ENCODE peak calls at places on chromosome 5, in ten cellular contexts. One of them, this sample, is unnamed.

GRCh38 chr5:37839441-37840035 is 303 bp downstream of the GDNF start:
- DNase-seq in stimulated activated CD8-positive, alpha-beta memory T cell treated with anti-CD3 and anti-CD28 coated beads, Interleukin-7, amount 100 ng/mL, for 4 hours: no peak
- DNase-seq in HS-5: no peak
- DNase-seq in HCEC 1CT: peak
- DNase-seq in GM10248: peak
- DNase-seq in NCI-H1436: no peak
- DNase-seq in stimulated activated CD4-positive, alpha-beta T cell treated with anti-CD3 and anti-CD28 coated beads, Interleukin-1b, Interleukin-23, amount 100 ng/mL, for 24 hours: no peak
- DNase-seq in OCI-LY7: no peak
- DNase-seq in DMS153: no peak
- DNase-seq in LHCN-M2: peak
- DNase-seq in this sample: peak

GRCh38 chr5:36728697-36729543 is 122.5 kb downstream of the SLC1A3 start:
- DNase-seq in stimulated activated CD8-positive, alpha-beta memory T cell treated with anti-CD3 and anti-CD28 coated beads, Interleukin-7, amount 100 ng/mL, for 4 hours: no peak
- DNase-seq in HS-5: peak
- DNase-seq in HCEC 1CT: peak
- DNase-seq in GM10248: peak
- DNase-seq in NCI-H1436: peak
- DNase-seq in stimulated activated CD4-positive, alpha-beta T cell treated with anti-CD3 and anti-CD28 coated beads, Interleukin-1b, Interleukin-23, amount 100 ng/mL, for 24 hours: no peak
- DNase-seq in OCI-LY7: peak
- DNase-seq in DMS153: peak
- DNase-seq in LHCN-M2: peak
- DNase-seq in this sample: peak

GRCh38 chr5:126865299-126865698 is 88.4 kb downstream of the LMNB1 start:
- DNase-seq in stimulated activated CD8-positive, alpha-beta memory T cell treated with anti-CD3 and anti-CD28 coated beads, Interleukin-7, amount 100 ng/mL, for 4 hours: no peak
- DNase-seq in HS-5: peak
- DNase-seq in HCEC 1CT: peak
- DNase-seq in GM10248: no peak
- DNase-seq in NCI-H1436: no peak
- DNase-seq in stimulated activated CD4-positive, alpha-beta T cell treated with anti-CD3 and anti-CD28 coated beads, Interleukin-1b, Interleukin-23, amount 100 ng/mL, for 24 hours: no peak
- DNase-seq in OCI-LY7: no peak
- DNase-seq in DMS153: no peak
- DNase-seq in LHCN-M2: peak
- DNase-seq in this sample: no peak

GRCh38 chr5:154782326-154782725 is 27.1 kb downstream of the LARP1 start:
- DNase-seq in stimulated activated CD8-positive, alpha-beta memory T cell treated with anti-CD3 and anti-CD28 coated beads, Interleukin-7, amount 100 ng/mL, for 4 hours: no peak
- DNase-seq in HS-5: no peak
- DNase-seq in HCEC 1CT: no peak
- DNase-seq in GM10248: no peak
- DNase-seq in NCI-H1436: no peak
- DNase-seq in stimulated activated CD4-positive, alpha-beta T cell treated with anti-CD3 and anti-CD28 coated beads, Interleukin-1b, Interleukin-23, amount 100 ng/mL, for 24 hours: no peak
- DNase-seq in OCI-LY7: no peak
- DNase-seq in DMS153: no peak
- DNase-seq in LHCN-M2: no peak
- DNase-seq in this sample: no peak

GRCh38 chr5:56190500-56190899 is 42.6 kb downstream of the ANKRD55 start:
- DNase-seq in stimulated activated CD8-positive, alpha-beta memory T cell treated with anti-CD3 and anti-CD28 coated beads, Interleukin-7, amount 100 ng/mL, for 4 hours: no peak
- DNase-seq in HS-5: peak
- DNase-seq in HCEC 1CT: peak
- DNase-seq in GM10248: no peak
- DNase-seq in NCI-H1436: no peak
- DNase-seq in stimulated activated CD4-positive, alpha-beta T cell treated with anti-CD3 and anti-CD28 coated beads, Interleukin-1b, Interleukin-23, amount 100 ng/mL, for 24 hours: no peak
- DNase-seq in OCI-LY7: no peak
- DNase-seq in DMS153: no peak
- DNase-seq in LHCN-M2: peak
- DNase-seq in this sample: no peak

GRCh38 chr5:134410822-134411221 is 859 bp downstream of the CDKN2AIPNL start:
- DNase-seq in stimulated activated CD8-positive, alpha-beta memory T cell treated with anti-CD3 and anti-CD28 coated beads, Interleukin-7, amount 100 ng/mL, for 4 hours: no peak
- DNase-seq in HS-5: no peak
- DNase-seq in HCEC 1CT: no peak
- DNase-seq in GM10248: no peak
- DNase-seq in NCI-H1436: no peak
- DNase-seq in stimulated activated CD4-positive, alpha-beta T cell treated with anti-CD3 and anti-CD28 coated beads, Interleukin-1b, Interleukin-23, amount 100 ng/mL, for 24 hours: no peak
- DNase-seq in OCI-LY7: no peak
- DNase-seq in DMS153: no peak
- DNase-seq in LHCN-M2: no peak
- DNase-seq in this sample: peak

GRCh38 chr5:58149345-58149744 is 310.5 kb downstream of the PLK2 start:
- DNase-seq in stimulated activated CD8-positive, alpha-beta memory T cell treated with anti-CD3 and anti-CD28 coated beads, Interleukin-7, amount 100 ng/mL, for 4 hours: no peak
- DNase-seq in HS-5: peak
- DNase-seq in HCEC 1CT: peak
- DNase-seq in GM10248: no peak
- DNase-seq in NCI-H1436: no peak
- DNase-seq in stimulated activated CD4-positive, alpha-beta T cell treated with anti-CD3 and anti-CD28 coated beads, Interleukin-1b, Interleukin-23, amount 100 ng/mL, for 24 hours: no peak
- DNase-seq in OCI-LY7: no peak
- DNase-seq in DMS153: no peak
- DNase-seq in LHCN-M2: peak
- DNase-seq in this sample: no peak

GRCh38 chr5:105573575-105573974 is 2011.0 kb upstream of the NUDT12 start:
- DNase-seq in stimulated activated CD8-positive, alpha-beta memory T cell treated with anti-CD3 and anti-CD28 coated beads, Interleukin-7, amount 100 ng/mL, for 4 hours: no peak
- DNase-seq in HS-5: no peak
- DNase-seq in HCEC 1CT: no peak
- DNase-seq in GM10248: no peak
- DNase-seq in NCI-H1436: no peak
- DNase-seq in stimulated activated CD4-positive, alpha-beta T cell treated with anti-CD3 and anti-CD28 coated beads, Interleukin-1b, Interleukin-23, amount 100 ng/mL, for 24 hours: no peak
- DNase-seq in OCI-LY7: no peak
- DNase-seq in DMS153: no peak
- DNase-seq in LHCN-M2: peak
- DNase-seq in this sample: no peak

GRCh38 chr5:67934976-67935375 is 280.6 kb upstream of the PIK3R1 start:
- DNase-seq in stimulated activated CD8-positive, alpha-beta memory T cell treated with anti-CD3 and anti-CD28 coated beads, Interleukin-7, amount 100 ng/mL, for 4 hours: no peak
- DNase-seq in HS-5: no peak
- DNase-seq in HCEC 1CT: no peak
- DNase-seq in GM10248: no peak
- DNase-seq in NCI-H1436: no peak
- DNase-seq in stimulated activated CD4-positive, alpha-beta T cell treated with anti-CD3 and anti-CD28 coated beads, Interleukin-1b, Interleukin-23, amount 100 ng/mL, for 24 hours: no peak
- DNase-seq in OCI-LY7: no peak
- DNase-seq in DMS153: no peak
- DNase-seq in LHCN-M2: no peak
- DNase-seq in this sample: no peak

GRCh38 chr5:145237843-145238242 is 597.3 kb downstream of the PRELID2 start:
- DNase-seq in stimulated activated CD8-positive, alpha-beta memory T cell treated with anti-CD3 and anti-CD28 coated beads, Interleukin-7, amount 100 ng/mL, for 4 hours: no peak
- DNase-seq in HS-5: no peak
- DNase-seq in HCEC 1CT: peak
- DNase-seq in GM10248: peak
- DNase-seq in NCI-H1436: peak
- DNase-seq in stimulated activated CD4-positive, alpha-beta T cell treated with anti-CD3 and anti-CD28 coated beads, Interleukin-1b, Interleukin-23, amount 100 ng/mL, for 24 hours: no peak
- DNase-seq in OCI-LY7: peak
- DNase-seq in DMS153: peak
- DNase-seq in LHCN-M2: peak
- DNase-seq in this sample: peak

GRCh38 chr5:78501411-78502338 is 141.3 kb downstream of the SCAMP1 start:
- DNase-seq in stimulated activated CD8-positive, alpha-beta memory T cell treated with anti-CD3 and anti-CD28 coated beads, Interleukin-7, amount 100 ng/mL, for 4 hours: no peak
- DNase-seq in HS-5: no peak
- DNase-seq in HCEC 1CT: peak
- DNase-seq in GM10248: no peak
- DNase-seq in NCI-H1436: no peak
- DNase-seq in stimulated activated CD4-positive, alpha-beta T cell treated with anti-CD3 and anti-CD28 coated beads, Interleukin-1b, Interleukin-23, amount 100 ng/mL, for 24 hours: no peak
- DNase-seq in OCI-LY7: no peak
- DNase-seq in DMS153: no peak
- DNase-seq in LHCN-M2: no peak
- DNase-seq in this sample: no peak

GRCh38 chr5:141050622-141051525 is at the start of gene PCDHB1:
- DNase-seq in stimulated activated CD8-positive, alpha-beta memory T cell treated with anti-CD3 and anti-CD28 coated beads, Interleukin-7, amount 100 ng/mL, for 4 hours: no peak
- DNase-seq in HS-5: no peak
- DNase-seq in HCEC 1CT: no peak
- DNase-seq in GM10248: no peak
- DNase-seq in NCI-H1436: no peak
- DNase-seq in stimulated activated CD4-positive, alpha-beta T cell treated with anti-CD3 and anti-CD28 coated beads, Interleukin-1b, Interleukin-23, amount 100 ng/mL, for 24 hours: no peak
- DNase-seq in OCI-LY7: no peak
- DNase-seq in DMS153: no peak
- DNase-seq in LHCN-M2: peak
- DNase-seq in this sample: no peak

GRCh38 chr5:61010759-61011460 is 65.9 kb downstream of the NDUFAF2 start:
- DNase-seq in stimulated activated CD8-positive, alpha-beta memory T cell treated with anti-CD3 and anti-CD28 coated beads, Interleukin-7, amount 100 ng/mL, for 4 hours: no peak
- DNase-seq in HS-5: no peak
- DNase-seq in HCEC 1CT: peak
- DNase-seq in GM10248: no peak
- DNase-seq in NCI-H1436: no peak
- DNase-seq in stimulated activated CD4-positive, alpha-beta T cell treated with anti-CD3 and anti-CD28 coated beads, Interleukin-1b, Interleukin-23, amount 100 ng/mL, for 24 hours: no peak
- DNase-seq in OCI-LY7: no peak
- DNase-seq in DMS153: no peak
- DNase-seq in LHCN-M2: peak
- DNase-seq in this sample: no peak

GRCh38 chr5:14164764-14165163 is 21.6 kb downstream of the TRIO start:
- DNase-seq in stimulated activated CD8-positive, alpha-beta memory T cell treated with anti-CD3 and anti-CD28 coated beads, Interleukin-7, amount 100 ng/mL, for 4 hours: no peak
- DNase-seq in HS-5: no peak
- DNase-seq in HCEC 1CT: no peak
- DNase-seq in GM10248: no peak
- DNase-seq in NCI-H1436: no peak
- DNase-seq in stimulated activated CD4-positive, alpha-beta T cell treated with anti-CD3 and anti-CD28 coated beads, Interleukin-1b, Interleukin-23, amount 100 ng/mL, for 24 hours: no peak
- DNase-seq in OCI-LY7: no peak
- DNase-seq in DMS153: no peak
- DNase-seq in LHCN-M2: no peak
- DNase-seq in this sample: no peak

GRCh38 chr5:106121972-106122605 is 1548.6 kb downstream of the EFNA5 start:
- DNase-seq in stimulated activated CD8-positive, alpha-beta memory T cell treated with anti-CD3 and anti-CD28 coated beads, Interleukin-7, amount 100 ng/mL, for 4 hours: no peak
- DNase-seq in HS-5: no peak
- DNase-seq in HCEC 1CT: no peak
- DNase-seq in GM10248: peak
- DNase-seq in NCI-H1436: no peak
- DNase-seq in stimulated activated CD4-positive, alpha-beta T cell treated with anti-CD3 and anti-CD28 coated beads, Interleukin-1b, Interleukin-23, amount 100 ng/mL, for 24 hours: peak
- DNase-seq in OCI-LY7: peak
- DNase-seq in DMS153: no peak
- DNase-seq in LHCN-M2: peak
- DNase-seq in this sample: peak

GRCh38 chr5:178331491-178331981 is 98.9 kb upstream of the PHYKPL start:
- DNase-seq in stimulated activated CD8-positive, alpha-beta memory T cell treated with anti-CD3 and anti-CD28 coated beads, Interleukin-7, amount 100 ng/mL, for 4 hours: no peak
- DNase-seq in HS-5: no peak
- DNase-seq in HCEC 1CT: no peak
- DNase-seq in GM10248: no peak
- DNase-seq in NCI-H1436: no peak
- DNase-seq in stimulated activated CD4-positive, alpha-beta T cell treated with anti-CD3 and anti-CD28 coated beads, Interleukin-1b, Interleukin-23, amount 100 ng/mL, for 24 hours: no peak
- DNase-seq in OCI-LY7: no peak
- DNase-seq in DMS153: no peak
- DNase-seq in LHCN-M2: peak
- DNase-seq in this sample: no peak

GRCh38 chr5:435961-436640 is 6.9 kb upstream of the EXOC3 start:
- DNase-seq in stimulated activated CD8-positive, alpha-beta memory T cell treated with anti-CD3 and anti-CD28 coated beads, Interleukin-7, amount 100 ng/mL, for 4 hours: no peak
- DNase-seq in HS-5: no peak
- DNase-seq in HCEC 1CT: peak
- DNase-seq in GM10248: no peak
- DNase-seq in NCI-H1436: peak
- DNase-seq in stimulated activated CD4-positive, alpha-beta T cell treated with anti-CD3 and anti-CD28 coated beads, Interleukin-1b, Interleukin-23, amount 100 ng/mL, for 24 hours: no peak
- DNase-seq in OCI-LY7: no peak
- DNase-seq in DMS153: peak
- DNase-seq in LHCN-M2: no peak
- DNase-seq in this sample: peak

GRCh38 chr5:159003045-159004030 is 96.4 kb downstream of the EBF1 start:
- DNase-seq in stimulated activated CD8-positive, alpha-beta memory T cell treated with anti-CD3 and anti-CD28 coated beads, Interleukin-7, amount 100 ng/mL, for 4 hours: no peak
- DNase-seq in HS-5: no peak
- DNase-seq in HCEC 1CT: no peak
- DNase-seq in GM10248: no peak
- DNase-seq in NCI-H1436: peak
- DNase-seq in stimulated activated CD4-positive, alpha-beta T cell treated with anti-CD3 and anti-CD28 coated beads, Interleukin-1b, Interleukin-23, amount 100 ng/mL, for 24 hours: no peak
- DNase-seq in OCI-LY7: no peak
- DNase-seq in DMS153: peak
- DNase-seq in LHCN-M2: peak
- DNase-seq in this sample: no peak

GRCh38 chr5:54643679-54644078 is 126.1 kb downstream of the SNX18 start:
- DNase-seq in stimulated activated CD8-positive, alpha-beta memory T cell treated with anti-CD3 and anti-CD28 coated beads, Interleukin-7, amount 100 ng/mL, for 4 hours: no peak
- DNase-seq in HS-5: peak
- DNase-seq in HCEC 1CT: peak
- DNase-seq in GM10248: no peak
- DNase-seq in NCI-H1436: no peak
- DNase-seq in stimulated activated CD4-positive, alpha-beta T cell treated with anti-CD3 and anti-CD28 coated beads, Interleukin-1b, Interleukin-23, amount 100 ng/mL, for 24 hours: no peak
- DNase-seq in OCI-LY7: no peak
- DNase-seq in DMS153: no peak
- DNase-seq in LHCN-M2: peak
- DNase-seq in this sample: no peak

GRCh38 chr5:1325870-1326546 is 18.9 kb downstream of the CLPTM1L start:
- DNase-seq in stimulated activated CD8-positive, alpha-beta memory T cell treated with anti-CD3 and anti-CD28 coated beads, Interleukin-7, amount 100 ng/mL, for 4 hours: no peak
- DNase-seq in HS-5: peak
- DNase-seq in HCEC 1CT: no peak
- DNase-seq in GM10248: no peak
- DNase-seq in NCI-H1436: no peak
- DNase-seq in stimulated activated CD4-positive, alpha-beta T cell treated with anti-CD3 and anti-CD28 coated beads, Interleukin-1b, Interleukin-23, amount 100 ng/mL, for 24 hours: no peak
- DNase-seq in OCI-LY7: no peak
- DNase-seq in DMS153: no peak
- DNase-seq in LHCN-M2: no peak
- DNase-seq in this sample: no peak

GRCh38 chr5:169142264-169142970 is 158.5 kb downstream of the SLIT3 start:
- DNase-seq in stimulated activated CD8-positive, alpha-beta memory T cell treated with anti-CD3 and anti-CD28 coated beads, Interleukin-7, amount 100 ng/mL, for 4 hours: no peak
- DNase-seq in HS-5: no peak
- DNase-seq in HCEC 1CT: no peak
- DNase-seq in GM10248: no peak
- DNase-seq in NCI-H1436: no peak
- DNase-seq in stimulated activated CD4-positive, alpha-beta T cell treated with anti-CD3 and anti-CD28 coated beads, Interleukin-1b, Interleukin-23, amount 100 ng/mL, for 24 hours: no peak
- DNase-seq in OCI-LY7: no peak
- DNase-seq in DMS153: no peak
- DNase-seq in LHCN-M2: no peak
- DNase-seq in this sample: no peak

GRCh38 chr5:6183391-6184390 is 194.7 kb downstream of the MED10 start:
- DNase-seq in stimulated activated CD8-positive, alpha-beta memory T cell treated with anti-CD3 and anti-CD28 coated beads, Interleukin-7, amount 100 ng/mL, for 4 hours: no peak
- DNase-seq in HS-5: no peak
- DNase-seq in HCEC 1CT: no peak
- DNase-seq in GM10248: no peak
- DNase-seq in NCI-H1436: no peak
- DNase-seq in stimulated activated CD4-positive, alpha-beta T cell treated with anti-CD3 and anti-CD28 coated beads, Interleukin-1b, Interleukin-23, amount 100 ng/mL, for 24 hours: no peak
- DNase-seq in OCI-LY7: no peak
- DNase-seq in DMS153: no peak
- DNase-seq in LHCN-M2: no peak
- DNase-seq in this sample: no peak

GRCh38 chr5:67773439-67773988 is 442.0 kb upstream of the PIK3R1 start:
- DNase-seq in stimulated activated CD8-positive, alpha-beta memory T cell treated with anti-CD3 and anti-CD28 coated beads, Interleukin-7, amount 100 ng/mL, for 4 hours: no peak
- DNase-seq in HS-5: peak
- DNase-seq in HCEC 1CT: peak
- DNase-seq in GM10248: no peak
- DNase-seq in NCI-H1436: peak
- DNase-seq in stimulated activated CD4-positive, alpha-beta T cell treated with anti-CD3 and anti-CD28 coated beads, Interleukin-1b, Interleukin-23, amount 100 ng/mL, for 24 hours: no peak
- DNase-seq in OCI-LY7: no peak
- DNase-seq in DMS153: no peak
- DNase-seq in LHCN-M2: peak
- DNase-seq in this sample: no peak

GRCh38 chr5:136020383-136021015 is 8.3 kb upstream of the TGFBI start:
- DNase-seq in stimulated activated CD8-positive, alpha-beta memory T cell treated with anti-CD3 and anti-CD28 coated beads, Interleukin-7, amount 100 ng/mL, for 4 hours: no peak
- DNase-seq in HS-5: peak
- DNase-seq in HCEC 1CT: peak
- DNase-seq in GM10248: no peak
- DNase-seq in NCI-H1436: no peak
- DNase-seq in stimulated activated CD4-positive, alpha-beta T cell treated with anti-CD3 and anti-CD28 coated beads, Interleukin-1b, Interleukin-23, amount 100 ng/mL, for 24 hours: peak
- DNase-seq in OCI-LY7: no peak
- DNase-seq in DMS153: no peak
- DNase-seq in LHCN-M2: peak
- DNase-seq in this sample: no peak